ENCODE peak calls at places on chromosomes 5 and 9, in nine cellular contexts. F is tibial nerve, I is right lobe of liver, S is IMR-90, L is uterus, D is spleen, B is A549, U is transverse colon, M is lower leg skin. W is an unnamed sample.

GRCh38 chr5:170875811-170876210 is 14.0 kb downstream of the RANBP17 start:
- DNase-seq in F (no peak), I (no peak), S (no peak), L (no peak), D (no peak), B (no peak), U (no peak), M (no peak), W (no peak)

GRCh38 chr5:1480217-1480616 is 35.0 kb upstream of the SLC6A3 start:
- DNase-seq in F (no peak), I (peak), S (no peak), L (no peak), D (peak), B (peak), U (peak), M (no peak), W (peak)

GRCh38 chr9:18775969-18776368 is 257.0 kb downstream of the SAXO1 start:
- DNase-seq in F (no peak), I (no peak), S (no peak), L (no peak), D (no peak), B (no peak), U (no peak), M (no peak), W (no peak)

GRCh38 chr5:39714036-39714698 is 289.4 kb upstream of the DAB2 start:
- DNase-seq in F (peak), I (no peak), S (peak), L (no peak), D (no peak), B (peak), U (peak), M (peak), W (peak)

GRCh38 chr9:89738137-89738932 is 133.5 kb downstream of the GADD45G start:
- DNase-seq in F (no peak), I (no peak), S (no peak), L (no peak), D (no peak), B (no peak), U (no peak), M (no peak), W (no peak)

GRCh38 chr9:122127396-122127798 is 32.2 kb downstream of the NDUFA8 start:
- DNase-seq in F (no peak), I (no peak), S (no peak), L (no peak), D (no peak), B (no peak), U (no peak), M (no peak), W (no peak)

GRCh38 chr9:20599195-20599594 is 23.1 kb downstream of the MLLT3 start:
- DNase-seq in F (no peak), I (no peak), S (peak), L (no peak), D (no peak), B (no peak), U (no peak), M (no peak), W (no peak)

GRCh38 chr5:59034498-59035186 is 451.8 kb downstream of the RAB3C start:
- DNase-seq in F (no peak), I (no peak), S (peak), L (no peak), D (no peak), B (no peak), U (no peak), M (no peak), W (no peak)

GRCh38 chr9:116365056-116365471 is 211.5 kb downstream of the PAPPA start:
- DNase-seq in F (no peak), I (no peak), S (peak), L (peak), D (no peak), B (no peak), U (peak), M (peak), W (peak)

GRCh38 chr9:12554636-12555035 is 138.5 kb upstream of the TYRP1 start:
- DNase-seq in F (no peak), I (no peak), S (peak), L (no peak), D (no peak), B (no peak), U (no peak), M (no peak), W (no peak)

GRCh38 chr5:1231354-1231905 is 6.2 kb downstream of the SLC6A18 start:
- DNase-seq in F (no peak), I (no peak), S (no peak), L (no peak), D (no peak), B (no peak), U (no peak), M (no peak), W (no peak)

GRCh38 chr9:125513634-125514413 is 193.2 kb downstream of the MAPKAP1 start:
- DNase-seq in F (no peak), I (peak), S (peak), L (peak), D (no peak), B (peak), U (peak), M (no peak), W (peak)

GRCh38 chr5:16903480-16904300 is 32.4 kb downstream of the MYO10 start:
- DNase-seq in F (no peak), I (no peak), S (no peak), L (no peak), D (no peak), B (no peak), U (no peak), M (no peak), W (no peak)

GRCh38 chr9:110626109-110626829 is 42.3 kb upstream of the MUSK start:
- DNase-seq in F (no peak), I (no peak), S (peak), L (no peak), D (no peak), B (no peak), U (no peak), M (no peak), W (no peak)

GRCh38 chr5:38569180-38569579 is 12.7 kb upstream of the LIFR start:
- DNase-seq in F (no peak), I (no peak), S (no peak), L (no peak), D (no peak), B (no peak), U (no peak), M (no peak), W (no peak)

GRCh38 chr5:95735436-95735835 is 4.3 kb downstream of the RHOBTB3 start:
- DNase-seq in F (no peak), I (no peak), S (no peak), L (no peak), D (no peak), B (no peak), U (no peak), M (no peak), W (no peak)

GRCh38 chr9:136307215-136307750 is 3.4 kb upstream of the CCDC187 start:
- DNase-seq in F (no peak), I (no peak), S (no peak), L (no peak), D (no peak), B (no peak), U (no peak), M (no peak), W (no peak)

GRCh38 chr9:114691046-114691955 is 9.3 kb upstream of the TEX48 start:
- DNase-seq in F (no peak), I (no peak), S (peak), L (no peak), D (no peak), B (peak), U (no peak), M (no peak), W (no peak)

GRCh38 chr9:114804504-114804903 is 1.3 kb downstream of the TNFSF15 start:
- DNase-seq in F (no peak), I (no peak), S (peak), L (no peak), D (no peak), B (no peak), U (peak), M (peak), W (peak)

GRCh38 chr5:112174959-112175594 is 244.0 kb downstream of the EPB41L4A start:
- DNase-seq in F (peak), I (no peak), S (peak), L (peak), D (no peak), B (peak), U (no peak), M (peak), W (no peak)

GRCh38 chr9:36833954-36834353 is 200.1 kb downstream of the PAX5 start:
- DNase-seq in F (no peak), I (no peak), S (no peak), L (no peak), D (no peak), B (no peak), U (no peak), M (no peak), W (no peak)

GRCh38 chr5:116063950-116064349 is 20.9 kb upstream of the COMMD10 start:
- DNase-seq in F (no peak), I (no peak), S (no peak), L (no peak), D (no peak), B (no peak), U (no peak), M (no peak), W (no peak)

DNA sequence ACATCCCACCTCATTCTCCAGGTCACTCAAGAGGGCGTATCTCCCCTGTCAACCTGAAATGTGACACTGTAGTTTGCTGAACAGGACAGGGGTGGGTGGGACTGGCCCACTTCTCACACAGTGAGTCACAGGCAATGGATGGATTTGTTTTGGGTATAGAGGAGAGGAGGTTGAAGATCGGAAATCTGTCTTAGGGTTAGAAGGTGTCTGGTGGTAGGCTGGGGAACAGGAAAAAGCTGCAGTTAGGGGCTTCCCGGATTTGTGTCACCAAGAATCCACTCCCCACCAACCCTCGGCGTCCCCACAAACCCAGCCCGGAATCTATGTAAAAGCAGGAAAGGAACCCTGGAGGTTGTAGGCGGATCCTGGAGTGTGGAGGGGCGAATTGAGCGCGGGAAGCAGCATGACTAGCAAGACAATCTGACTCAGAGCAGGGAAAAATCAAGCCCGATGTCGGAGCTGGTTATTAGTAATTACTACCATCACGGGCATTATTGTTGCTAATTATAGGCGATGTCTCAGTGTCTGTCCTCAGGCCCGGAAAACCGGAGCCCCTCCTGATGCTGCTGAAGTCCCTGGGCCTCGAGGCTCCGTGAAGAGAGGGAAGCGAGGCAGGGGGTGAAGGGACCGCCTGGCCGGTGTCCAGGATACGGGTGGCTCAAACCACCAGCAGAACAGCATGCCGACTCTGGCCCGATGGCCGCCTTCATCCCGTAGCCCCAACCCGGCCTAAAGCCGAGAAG is 1.7 kb upstream of the IRX1 start:
- DNase-seq in F (no peak), I (no peak), S (no peak), L (no peak), D (no peak), B (no peak), U (no peak), M (no peak), W (no peak)
- H3K4me3 ChIP-seq in F (peak), I (no peak), S (no peak), L (no peak), D (no peak), B (no peak), U (no peak), M (no peak), W (peak)

DNA sequence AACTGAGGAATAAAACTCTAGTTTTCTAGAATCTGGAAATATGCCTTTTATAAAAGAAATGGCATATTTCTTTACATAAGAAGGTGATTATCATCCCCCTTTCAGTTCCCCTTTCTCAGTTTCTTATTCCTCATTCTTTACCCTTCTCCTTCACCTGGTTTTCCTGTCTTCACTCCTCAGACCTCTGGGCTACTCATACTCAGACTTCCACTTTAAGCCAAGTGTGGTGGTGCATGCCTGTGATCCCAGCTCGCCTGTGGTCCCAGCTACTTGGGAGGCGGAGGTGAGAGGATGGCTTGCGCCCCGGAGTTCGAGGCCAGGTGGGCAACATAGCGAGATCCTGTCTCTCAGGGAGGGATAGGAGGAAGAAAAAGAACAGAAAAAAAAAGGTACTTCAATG is 57.2 kb downstream of the RANBP6 start:
- DNase-seq in F (no peak), I (no peak), S (no peak), L (no peak), D (no peak), B (no peak), U (no peak), M (no peak), W (no peak)
- TF ChIP-seq POLR2A in F (no peak), I (no peak), S (no peak), L (no peak), D (no peak), B (no peak), U (no peak), M (no peak), W (no peak)

DNA sequence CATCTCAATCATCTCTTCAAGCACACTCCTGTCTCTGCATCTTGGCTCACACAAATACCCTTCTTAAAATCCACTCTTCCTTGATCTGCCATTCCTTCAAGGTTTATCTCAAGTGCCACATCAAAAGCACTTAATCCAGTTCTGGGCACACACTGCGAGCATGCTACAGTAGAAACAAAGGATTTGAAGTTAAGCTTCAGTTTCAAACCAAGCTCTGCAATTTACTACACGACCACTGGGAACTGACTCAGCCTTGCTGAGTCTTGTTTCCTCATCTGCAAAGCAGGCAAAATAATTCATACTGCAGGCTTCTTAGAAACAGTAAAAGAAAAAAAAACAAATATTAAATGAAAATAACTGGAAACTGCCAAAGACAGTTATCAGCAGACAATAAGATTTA is 50.5 kb upstream of the CTNNAL1 start:
- DNase-seq in F (no peak), I (no peak), S (peak), L (no peak), D (no peak), B (no peak), U (no peak), M (no peak), W (no peak)
- TF ChIP-seq CTCF in F (no peak), I (no peak), S (peak), L (no peak), D (no peak), B (no peak), U (no peak), M (no peak), W (no peak)

GRCh38 chr5:6225121-6225607 is 153.2 kb downstream of the MED10 start:
- DNase-seq in F (no peak), I (no peak), S (no peak), L (no peak), D (no peak), B (no peak), U (no peak), M (no peak), W (no peak)
- H3K4me3 ChIP-seq in F (no peak), I (no peak), S (no peak), L (no peak), D (no peak), B (no peak), U (no peak), M (no peak), W (no peak)

GRCh38 chr9:35657327-35658143 is at the start of gene RMRP:
- DNase-seq in F (peak), I (peak), S (peak), L (peak), D (peak), B (peak), U (peak), M (peak), W (peak)
- TF ChIP-seq POLR2A in F (peak), I (peak), S (no peak), L (peak), D (no peak), B (no peak), U (peak), M (no peak), W (no peak)

GRCh38 chr5:154397652-154398406 is 48.0 kb upstream of the SAP30L start:
- DNase-seq in F (no peak), I (no peak), S (no peak), L (no peak), D (no peak), B (no peak), U (peak), M (no peak), W (peak)
- TF ChIP-seq CTCF in F (no peak), I (no peak), S (no peak), L (no peak), D (no peak), B (no peak), U (no peak), M (no peak), W (no peak)

GRCh38 chr5:77017668-77018067 is 12.5 kb upstream of the AGGF1 start:
- DNase-seq in F (no peak), I (no peak), S (no peak), L (no peak), D (no peak), B (no peak), U (no peak), M (no peak), W (no peak)
- H3K4me3 ChIP-seq in F (no peak), I (no peak), S (no peak), L (no peak), D (no peak), B (no peak), U (no peak), M (no peak), W (no peak)

GRCh38 chr5:10400834-10401233 is 40.8 kb upstream of the ROPN1L start:
- DNase-seq in F (peak), I (no peak), S (peak), L (peak), D (no peak), B (no peak), U (no peak), M (no peak), W (no peak)

GRCh38 chr5:10399839-10400238 is 41.8 kb upstream of the ROPN1L start:
- DNase-seq in F (no peak), I (no peak), S (no peak), L (no peak), D (no peak), B (no peak), U (no peak), M (no peak), W (no peak)

GRCh38 chr5:10393491-10393890 is 40.0 kb downstream of the MARCHF6 start:
- DNase-seq in F (no peak), I (no peak), S (peak), L (no peak), D (no peak), B (no peak), U (no peak), M (no peak), W (no peak)

GRCh38 chr5:10400411-10400810 is 41.3 kb upstream of the ROPN1L start:
- DNase-seq in F (no peak), I (no peak), S (no peak), L (no peak), D (no peak), B (no peak), U (no peak), M (no peak), W (no peak)

GRCh38 chr5:10396552-10396951 is 43.1 kb downstream of the MARCHF6 start:
- DNase-seq in F (no peak), I (no peak), S (no peak), L (no peak), D (no peak), B (no peak), U (no peak), M (no peak), W (no peak)
- TF ChIP-seq POLR2A in F (no peak), I (no peak), S (no peak), L (no peak), D (no peak), B (no peak), U (no peak), M (no peak), W (no peak)

GRCh38 chr5:177132504-177133118 is 962 bp upstream of the NSD1 start:
- DNase-seq in F (no peak), I (no peak), S (no peak), L (no peak), D (peak), B (no peak), U (no peak), M (no peak), W (no peak)

GRCh38 chr5:177131711-177132503 is 1.7 kb upstream of the NSD1 start:
- DNase-seq in F (no peak), I (peak), S (no peak), L (peak), D (peak), B (no peak), U (no peak), M (no peak), W (peak)

GRCh38 chr5:177130211-177131018 is 3.2 kb upstream of the NSD1 start:
- DNase-seq in F (no peak), I (no peak), S (peak), L (no peak), D (peak), B (no peak), U (no peak), M (no peak), W (no peak)

GRCh38 chr5:177131352-177131710 is 2.2 kb upstream of the NSD1 start:
- DNase-seq in F (no peak), I (no peak), S (no peak), L (no peak), D (peak), B (no peak), U (no peak), M (no peak), W (no peak)

DNA sequence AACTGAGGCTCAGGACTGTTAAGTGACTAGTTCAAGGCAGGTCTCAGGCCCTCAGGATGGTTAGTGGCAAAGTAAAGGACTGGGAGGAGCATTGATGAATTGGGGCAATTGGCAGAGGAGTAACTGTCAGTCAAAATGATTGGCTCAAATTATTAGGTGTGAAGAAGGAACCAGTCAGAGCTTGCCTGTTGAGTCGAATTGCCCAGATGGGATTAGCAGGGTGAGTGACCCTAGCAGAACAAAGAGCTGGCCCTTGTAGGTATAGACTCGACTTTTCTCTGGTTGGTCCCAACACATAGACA is 2.6 kb upstream of the NSD1 start:
- DNase-seq in F (no peak), I (no peak), S (no peak), L (no peak), D (no peak), B (no peak), U (no peak), M (no peak), W (no peak)
- TF ChIP-seq CTCF in F (no peak), I (no peak), S (no peak), L (no peak), D (no peak), B (no peak), U (no peak), M (no peak), W (no peak)

GRCh38 chr5:68562308-68562707 is 346.8 kb downstream of the PIK3R1 start:
- DNase-seq in F (peak), I (peak), S (peak), L (peak), D (no peak), B (no peak), U (no peak), M (no peak), W (peak)

DNA sequence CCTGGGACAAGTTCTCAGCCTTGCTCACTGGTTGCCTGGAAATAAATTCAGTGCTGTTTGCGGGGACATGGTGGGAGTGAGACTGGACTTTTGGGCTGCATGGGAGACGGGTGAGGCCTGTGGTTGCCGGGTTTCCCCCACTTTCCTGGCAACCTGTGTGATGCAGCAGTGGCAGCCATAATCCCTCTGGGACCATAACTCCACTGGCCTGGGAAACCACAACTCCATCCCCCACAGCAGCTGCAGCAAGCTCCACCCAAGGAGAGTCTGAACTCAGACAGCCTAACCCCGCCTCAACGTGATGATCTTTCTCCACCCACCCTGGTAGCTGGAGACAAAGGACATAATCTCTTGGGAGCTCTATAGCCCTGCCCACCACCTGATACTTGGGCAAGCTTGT is 349.9 kb downstream of the PIK3R1 start:
- DNase-seq in F (no peak), I (no peak), S (no peak), L (no peak), D (no peak), B (no peak), U (no peak), M (no peak), W (no peak)
- H3K4me3 ChIP-seq in F (no peak), I (no peak), S (no peak), L (no peak), D (no peak), B (no peak), U (no peak), M (no peak), W (no peak)